ENCODE peak calls at places on chromosomes 6 and 20, in ten cellular contexts. E, O, N, I, D, W, G, Z, F and X are unnamed samples. For H3K4me1, the result is how much of the 10 kb centered on the place peaks cover.

GRCh38 chr6:138722425-138723371 is 50.9 kb upstream of the CCDC28A start:
- DNase-seq in F (peak), O (no peak), N (peak), G (no peak), I (no peak), D (peak), E (no peak), Z (no peak), W (peak), X (no peak)

GRCh38 chr6:95768539-95768938 is 191.2 kb downstream of the MANEA start:
- DNase-seq in W (no peak), G (no peak), F (peak), I (peak), N (no peak), O (no peak), Z (peak), E (no peak), D (no peak), X (no peak)

GRCh38 chr6:75933387-75933975 is 139.0 kb downstream of the IMPG1 start:
- DNase-seq in N (no peak), E (no peak), D (no peak), I (no peak), F (no peak), Z (no peak), W (no peak), G (no peak), O (no peak), X (no peak)

GRCh38 chr20:58389324-58389967 is 417 bp downstream of the VAPB start:
- DNase-seq in G (peak), E (no peak), D (peak), I (peak), O (no peak), N (peak), Z (no peak), W (no peak), F (peak), X (no peak)

GRCh38 chr20:33662172-33662571 is at the start of gene C20orf144:
- DNase-seq in E (no peak), G (peak), I (no peak), Z (no peak), F (no peak), O (no peak), W (no peak), D (no peak), N (no peak), X (no peak)

GRCh38 chr20:14707865-14708574 is 370.6 kb upstream of the FLRT3 start:
- DNase-seq in N (peak), E (no peak), G (no peak), O (no peak), D (no peak), I (no peak), Z (no peak), W (no peak), F (no peak), X (no peak)

GRCh38 chr20:48278961-48279481 is 493.7 kb upstream of the SULF2 start:
- DNase-seq in N (no peak), O (no peak), G (no peak), D (no peak), I (no peak), F (no peak), E (no peak), W (no peak), Z (no peak), X (no peak)

GRCh38 chr6:7021306-7021705 is 86.5 kb upstream of the RREB1 start:
- DNase-seq in G (no peak), O (no peak), E (no peak), F (no peak), D (no peak), Z (no peak), I (no peak), W (no peak), N (no peak), X (no peak)

GRCh38 chr6:80022803-80023202 is 18.4 kb downstream of the TTK start:
- DNase-seq in F (no peak), O (no peak), Z (no peak), E (no peak), G (no peak), N (no peak), W (no peak), I (no peak), D (peak), X (no peak)

GRCh38 chr6:157755752-157756411 is 67.2 kb upstream of the SNX9 start:
- DNase-seq in G (no peak), E (no peak), F (no peak), D (no peak), N (no peak), O (no peak), W (no peak), I (no peak), Z (no peak), X (no peak)

GRCh38 chr6:125546827-125547226 is 202.6 kb upstream of the HEY2 start:
- DNase-seq in D (peak), G (no peak), O (no peak), E (no peak), N (no peak), F (no peak), I (no peak), W (peak), Z (no peak), X (no peak)

GRCh38 chr6:100719883-100720682 is 161.0 kb downstream of the ASCC3 start:
- DNase-seq in E (no peak), G (no peak), I (no peak), N (peak), O (no peak), D (peak), F (no peak), Z (no peak), W (peak), X (no peak)

GRCh38 chr6:84428300-84428907 is 201.0 kb upstream of the CEP162 start:
- DNase-seq in F (peak), G (no peak), E (no peak), N (peak), D (peak), I (peak), O (no peak), Z (no peak), W (peak), X (no peak)

GRCh38 chr20:25044660-25045342 is 13.1 kb downstream of the ACSS1 start:
- DNase-seq in Z (no peak), O (no peak), G (no peak), I (no peak), N (no peak), W (no peak), D (no peak), F (no peak), E (peak), X (peak)

GRCh38 chr6:150485559-150486517 is 113.8 kb upstream of the PLEKHG1 start:
- DNase-seq in W (no peak), Z (no peak), O (no peak), I (no peak), G (no peak), D (peak), N (no peak), E (no peak), F (no peak), X (no peak)

GRCh38 chr6:132456700-132457143 is 55.4 kb upstream of the MOXD1 start:
- DNase-seq in G (peak), W (no peak), N (no peak), I (peak), Z (no peak), D (peak), O (peak), F (peak), E (no peak), X (no peak)

GRCh38 chr20:37090357-37090871 is 5.4 kb downstream of the RBL1 start:
- DNase-seq in I (no peak), F (no peak), D (no peak), Z (no peak), N (peak), G (no peak), E (no peak), O (no peak), W (no peak), X (no peak)

GRCh38 chr20:17995967-17996819 is 27.4 kb downstream of the MGME1 start:
- DNase-seq in Z (no peak), G (no peak), F (peak), N (peak), W (peak), I (no peak), D (peak), O (no peak), E (peak), X (peak)

GRCh38 chr6:149128489-149129145 is 188.9 kb upstream of the TAB2 start:
- DNase-seq in G (no peak), O (no peak), W (no peak), F (no peak), I (no peak), N (no peak), D (no peak), E (no peak), Z (no peak), X (peak)

GRCh38 chr6:111184827-111185567 is 97.7 kb downstream of the SLC16A10 start:
- DNase-seq in D (no peak), E (no peak), Z (no peak), F (no peak), G (no peak), W (no peak), O (no peak), N (no peak), I (no peak), X (no peak)

GRCh38 chr6:135087803-135088202 is 33.2 kb upstream of the HBS1L start:
- DNase-seq in Z (no peak), N (no peak), E (no peak), D (no peak), O (no peak), G (no peak), I (no peak), F (no peak), W (no peak), X (peak)

GRCh38 chr20:9467995-9468394 is 46.4 kb upstream of the LAMP5 start:
- DNase-seq in N (no peak), Z (no peak), F (peak), G (no peak), W (no peak), D (no peak), O (no peak), E (no peak), I (no peak), X (no peak)

GRCh38 chr6:125802943-125803377 is 12.2 kb downstream of the NCOA7 start:
- DNase-seq in E (no peak), I (no peak), O (no peak), Z (no peak), F (no peak), G (no peak), N (no peak), W (no peak), D (no peak), X (no peak)

GRCh38 chr20:1265226-1265915 is 723 bp upstream of the SNPH start:
- DNase-seq in I (no peak), W (no peak), G (no peak), F (no peak), D (peak), Z (no peak), N (peak), E (no peak), O (no peak), X (no peak)

GRCh38 chr6:112106562-112106961 is 19.2 kb downstream of the FAM229B start:
- DNase-seq in W (no peak), I (no peak), G (no peak), D (no peak), F (no peak), E (no peak), O (no peak), Z (no peak), N (no peak), X (no peak)

GRCh38 chr6:109093732-109094131 is 914 bp downstream of the SESN1 start:
- DNase-seq in E (no peak), Z (no peak), G (no peak), F (peak), D (peak), I (no peak), W (no peak), O (no peak), N (peak), X (no peak)

GRCh38 chr20:2508631-2509467 is at the start of gene ZNF343:
- DNase-seq in Z (peak), O (peak), F (peak), N (peak), G (peak), W (peak), E (peak), D (peak), I (peak), X (peak)

GRCh38 chr6:15491986-15492269 is 170.9 kb downstream of the DTNBP1 start:
- DNase-seq in I (no peak), Z (no peak), G (no peak), E (no peak), F (no peak), O (no peak), D (no peak), W (no peak), N (no peak), X (no peak)

GRCh38 chr6:15493437-15494168 is 169.2 kb downstream of the DTNBP1 start:
- DNase-seq in E (no peak), G (no peak), W (no peak), Z (no peak), N (peak), O (no peak), D (peak), F (peak), I (no peak), X (no peak)

GRCh38 chr6:15491255-15491985 is 171.4 kb downstream of the DTNBP1 start:
- DNase-seq in F (peak), I (peak), W (peak), O (peak), Z (no peak), E (peak), D (peak), N (peak), G (peak), X (peak)

GRCh38 chr6:15489563-15489962 is 173.3 kb downstream of the DTNBP1 start:
- DNase-seq in I (no peak), F (no peak), E (no peak), W (no peak), D (no peak), O (no peak), N (no peak), Z (no peak), G (no peak), X (no peak)

GRCh38 chr6:15490242-15491100 is 172.4 kb downstream of the DTNBP1 start:
- DNase-seq in O (no peak), E (no peak), G (no peak), F (no peak), D (no peak), W (no peak), Z (no peak), N (no peak), I (no peak), X (no peak)
- H3K4me1 ChIP-seq in O (under half), E (under half), G (under half), F (under half), D (under half), W (under half), Z (under half), N (under half), I (under half), X (under half)

DNA sequence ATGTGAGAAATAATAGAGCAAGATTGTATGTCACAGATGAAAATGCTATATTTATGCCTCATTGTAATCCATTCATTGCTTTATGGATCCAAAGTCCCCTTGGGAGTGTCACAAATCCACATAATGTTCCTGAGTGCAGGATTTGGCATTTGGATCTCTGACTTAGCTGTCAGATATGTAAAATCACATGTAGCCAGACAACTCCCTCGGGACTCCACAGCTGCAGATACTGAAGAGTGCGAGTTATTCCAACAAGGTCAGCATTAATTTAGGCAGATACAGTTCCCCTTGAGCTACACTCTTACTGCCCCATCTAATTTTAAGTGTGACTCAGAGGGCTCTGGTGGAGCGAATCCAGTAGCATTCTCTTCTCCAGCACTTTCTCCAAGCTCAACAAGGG is 433.2 kb downstream of the CD83 start:
- DNase-seq in G (no peak), D (peak), N (peak), W (no peak), Z (no peak), I (peak), O (no peak), F (no peak), E (no peak), X (no peak)
- H3K4me1 ChIP-seq in G (under half), D (under half), N (under half), W (under half), Z (under half), I (under half), O (under half), F (under half), E (under half), X (under half)

GRCh38 chr20:63295846-63296245 is 2.9 kb downstream of the COL20A1 start:
- DNase-seq in O (no peak), W (no peak), D (no peak), G (peak), F (peak), I (no peak), Z (no peak), N (no peak), E (no peak), X (no peak)
- H3K4me1 ChIP-seq in O (under half), W (under half), D (under half), G (under half), F (under half), I (under half), Z (under half), N (under half), E (under half), X (under half)

DNA sequence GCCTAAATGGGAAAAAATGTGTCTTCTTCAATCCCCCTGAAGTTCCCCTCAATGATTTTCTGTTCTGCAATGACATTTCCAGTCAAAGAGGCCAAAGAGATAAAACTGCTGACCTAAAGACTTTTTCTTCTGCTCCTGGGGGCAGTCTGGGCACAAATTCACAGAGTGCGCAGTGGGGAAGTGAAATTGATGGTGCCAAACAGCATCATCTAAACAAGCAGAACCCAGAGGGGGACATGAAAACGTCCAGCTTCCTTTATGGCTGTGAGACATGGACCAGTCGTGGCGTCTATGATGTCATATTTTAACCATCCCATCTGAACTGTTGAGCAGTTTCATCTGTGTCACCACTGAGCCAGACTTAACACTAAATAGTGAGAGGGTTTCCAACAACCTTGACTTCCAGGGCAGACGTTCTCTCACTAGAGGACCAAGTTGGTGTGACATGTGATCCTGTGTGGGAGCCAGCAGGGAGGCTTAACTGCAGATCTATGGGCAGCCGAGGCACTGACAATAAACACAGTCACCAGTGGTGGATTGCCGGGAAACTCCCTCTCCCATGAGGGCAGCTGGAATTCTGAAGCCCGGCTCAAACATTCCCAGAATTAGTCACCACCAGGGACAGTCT is 12.4 kb downstream of the SCML4 start:
- DNase-seq in G (no peak), D (peak), Z (no peak), F (no peak), E (no peak), I (no peak), W (no peak), O (no peak), N (no peak), X (no peak)
- H3K4me1 ChIP-seq in G (under half), D (under half), Z (under half), F (under half), E (under half), I (under half), W (under half), O (under half), N (under half), X (under half)

DNA sequence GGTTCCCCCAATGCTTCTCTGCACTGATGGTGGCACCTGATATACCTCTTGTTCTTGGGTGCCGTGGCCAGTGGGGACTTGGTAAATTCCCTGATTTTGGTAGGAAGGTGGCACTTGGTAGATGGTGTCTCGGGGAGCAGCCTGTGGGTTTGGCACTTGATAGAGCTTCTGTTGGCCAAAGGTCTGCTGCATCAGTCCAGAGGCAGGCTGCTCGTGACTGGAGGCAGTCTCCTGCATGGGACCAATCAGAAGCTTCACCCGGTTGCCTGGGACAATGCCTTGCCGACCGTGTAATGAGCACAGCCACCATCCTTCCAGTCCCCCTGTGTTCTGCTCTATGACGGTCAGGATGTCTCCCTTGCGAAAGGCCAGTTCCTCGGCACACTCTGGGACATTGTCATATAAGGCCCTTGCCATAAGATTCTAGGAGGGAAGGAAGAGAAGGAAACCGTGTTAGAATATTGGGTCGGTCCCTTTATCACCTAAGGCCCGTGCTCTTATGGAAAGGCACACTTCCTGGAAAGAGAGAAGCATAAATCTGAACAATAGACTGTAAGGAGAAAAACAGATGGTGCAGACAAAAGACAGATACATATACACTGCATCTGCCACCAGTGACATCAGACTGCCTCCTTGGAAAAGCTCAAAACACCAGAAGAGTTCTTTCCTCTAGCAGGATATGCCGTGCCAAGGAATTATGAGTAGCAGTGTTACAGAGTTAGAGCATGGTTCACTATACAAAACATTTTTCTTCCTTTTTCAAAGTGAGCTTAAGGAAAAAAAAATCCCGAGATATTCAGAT is 19.0 kb downstream of the NEDD9 start:
- DNase-seq in W (no peak), O (no peak), D (peak), G (no peak), F (no peak), E (no peak), I (no peak), N (no peak), Z (no peak), X (no peak)
- H3K4me1 ChIP-seq in W (under half), O (under half), D (under half), G (half or more), F (under half), E (under half), I (under half), N (half or more), Z (under half), X (under half)

DNA sequence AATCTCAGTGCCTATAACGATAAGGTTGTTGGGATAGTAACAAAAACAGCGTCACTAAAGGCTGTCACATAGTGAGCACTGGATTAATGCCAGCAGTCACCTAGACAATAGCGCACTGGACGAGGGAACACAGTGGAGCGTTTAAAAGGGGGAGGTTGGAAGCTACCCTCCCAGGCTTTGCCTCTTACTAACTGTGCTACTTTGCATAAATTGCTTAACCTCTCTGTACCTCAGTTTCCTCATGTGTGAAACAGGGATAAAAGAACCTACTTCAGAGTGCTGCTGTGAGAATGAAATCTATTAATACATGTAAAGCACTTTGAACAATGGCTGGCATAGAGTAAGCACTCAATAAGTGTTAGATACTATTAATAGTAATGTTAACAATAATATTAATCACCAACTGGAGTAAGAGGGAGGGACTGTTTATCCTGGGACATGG is 10.5 kb downstream of the BCL2L1 start:
- DNase-seq in Z (no peak), E (peak), I (no peak), G (no peak), N (peak), O (no peak), D (no peak), W (no peak), F (peak), X (no peak)
- H3K4me1 ChIP-seq in Z (under half), E (half or more), I (half or more), G (half or more), N (half or more), O (under half), D (half or more), W (half or more), F (under half), X (half or more)